ENCODE peak calls at places on chromosomes 1 and 21, in seven cellular contexts. One of them, this sample, is unnamed.

GRCh38 chr21:33655591-33656221 is 13.4 kb downstream of the ITSN1 start:
- DNase-seq in HCT116: peak
- DNase-seq in H1: no peak
- DNase-seq in SK-N-SH: no peak
- DNase-seq in HepG2: no peak
- DNase-seq in K562: peak
- DNase-seq in GM12878: no peak
- DNase-seq in this sample: peak

GRCh38 chr1:36989260-36989659 is 45.1 kb downstream of the GRIK3 start:
- DNase-seq in K562: no peak
- DNase-seq in HCT116: no peak
- DNase-seq in GM12878: no peak
- DNase-seq in SK-N-SH: no peak
- DNase-seq in H1: no peak
- DNase-seq in HepG2: no peak
- DNase-seq in this sample: no peak

GRCh38 chr1:212257157-212257556 is 28.1 kb upstream of the PPP2R5A start:
- DNase-seq in K562: no peak
- DNase-seq in H1: no peak
- DNase-seq in GM12878: no peak
- DNase-seq in HepG2: no peak
- DNase-seq in HCT116: no peak
- DNase-seq in SK-N-SH: no peak
- DNase-seq in this sample: no peak

GRCh38 chr1:173014145-173014544 is 36.6 kb downstream of the TNFSF18 start:
- DNase-seq in HepG2: no peak
- DNase-seq in GM12878: no peak
- DNase-seq in SK-N-SH: no peak
- DNase-seq in K562: no peak
- DNase-seq in H1: no peak
- DNase-seq in HCT116: no peak
- DNase-seq in this sample: no peak

GRCh38 chr21:42089093-42089631 is 18.0 kb downstream of the UMODL1 start:
- DNase-seq in GM12878: no peak
- DNase-seq in K562: no peak
- DNase-seq in SK-N-SH: no peak
- DNase-seq in HepG2: no peak
- DNase-seq in H1: no peak
- DNase-seq in HCT116: no peak
- DNase-seq in this sample: no peak

GRCh38 chr1:117795190-117795589 is 134.2 kb downstream of the GDAP2 start:
- DNase-seq in HCT116: no peak
- DNase-seq in K562: no peak
- DNase-seq in GM12878: no peak
- DNase-seq in H1: no peak
- DNase-seq in HepG2: no peak
- DNase-seq in SK-N-SH: no peak
- DNase-seq in this sample: no peak

GRCh38 chr1:59520759-59521442 is 224.0 kb downstream of the FGGY start:
- DNase-seq in H1: no peak
- DNase-seq in HepG2: no peak
- DNase-seq in HCT116: no peak
- DNase-seq in K562: no peak
- DNase-seq in SK-N-SH: no peak
- DNase-seq in GM12878: no peak
- DNase-seq in this sample: no peak

GRCh38 chr1:10854856-10855459 is 58.5 kb upstream of the CASZ1 start:
- DNase-seq in H1: no peak
- DNase-seq in SK-N-SH: no peak
- DNase-seq in HCT116: no peak
- DNase-seq in HepG2: no peak
- DNase-seq in K562: no peak
- DNase-seq in GM12878: no peak
- DNase-seq in this sample: no peak

GRCh38 chr21:37072239-37072987 is 458 bp downstream of the PIGP start:
- DNase-seq in SK-N-SH: no peak
- DNase-seq in HepG2: no peak
- DNase-seq in K562: no peak
- DNase-seq in HCT116: no peak
- DNase-seq in GM12878: no peak
- DNase-seq in H1: no peak
- DNase-seq in this sample: peak

GRCh38 chr1:212917134-212917485 is 33.2 kb upstream of the VASH2 start:
- DNase-seq in GM12878: no peak
- DNase-seq in H1: no peak
- DNase-seq in HCT116: no peak
- DNase-seq in HepG2: no peak
- DNase-seq in K562: no peak
- DNase-seq in SK-N-SH: no peak
- DNase-seq in this sample: no peak

GRCh38 chr1:206684478-206685255 is at the start of gene MAPKAPK2:
- DNase-seq in HepG2: no peak
- DNase-seq in SK-N-SH: peak
- DNase-seq in HCT116: peak
- DNase-seq in K562: peak
- DNase-seq in GM12878: no peak
- DNase-seq in H1: peak
- DNase-seq in this sample: peak

GRCh38 chr1:228465134-228465533 is 22.0 kb upstream of the RNF187 start:
- DNase-seq in GM12878: no peak
- DNase-seq in HCT116: no peak
- DNase-seq in K562: no peak
- DNase-seq in SK-N-SH: no peak
- DNase-seq in H1: no peak
- DNase-seq in HepG2: no peak
- DNase-seq in this sample: no peak

GRCh38 chr1:216740334-216740733 is 17.1 kb upstream of the ESRRG start:
- DNase-seq in GM12878: no peak
- DNase-seq in H1: no peak
- DNase-seq in K562: no peak
- DNase-seq in HCT116: no peak
- DNase-seq in HepG2: no peak
- DNase-seq in SK-N-SH: no peak
- DNase-seq in this sample: no peak

GRCh38 chr21:45836268-45836655 is 145.3 kb upstream of the COL6A1 start:
- DNase-seq in H1: no peak
- DNase-seq in SK-N-SH: peak
- DNase-seq in K562: no peak
- DNase-seq in HepG2: no peak
- DNase-seq in HCT116: no peak
- DNase-seq in GM12878: no peak
- DNase-seq in this sample: no peak

GRCh38 chr21:14739590-14739989 is 193.5 kb upstream of the SAMSN1 start:
- DNase-seq in HCT116: no peak
- DNase-seq in HepG2: no peak
- DNase-seq in SK-N-SH: no peak
- DNase-seq in GM12878: no peak
- DNase-seq in K562: no peak
- DNase-seq in H1: no peak
- DNase-seq in this sample: no peak

GRCh38 chr1:30151826-30152225 is 571.6 kb downstream of the MATN1 start:
- DNase-seq in SK-N-SH: no peak
- DNase-seq in H1: no peak
- DNase-seq in K562: no peak
- DNase-seq in HCT116: no peak
- DNase-seq in GM12878: no peak
- DNase-seq in HepG2: no peak
- DNase-seq in this sample: no peak

GRCh38 chr1:43506233-43506632 is 24.4 kb upstream of the PTPRF start:
- DNase-seq in HepG2: no peak
- DNase-seq in K562: no peak
- DNase-seq in SK-N-SH: no peak
- DNase-seq in H1: peak
- DNase-seq in GM12878: no peak
- DNase-seq in HCT116: no peak
- DNase-seq in this sample: no peak

GRCh38 chr1:109263234-109263596 is 13.9 kb downstream of the CELSR2 start:
- DNase-seq in K562: no peak
- DNase-seq in SK-N-SH: no peak
- DNase-seq in H1: no peak
- DNase-seq in HCT116: no peak
- DNase-seq in GM12878: no peak
- DNase-seq in HepG2: no peak
- DNase-seq in this sample: no peak

GRCh38 chr1:221239911-221240310 is 360.7 kb downstream of the HLX start:
- DNase-seq in HCT116: no peak
- DNase-seq in GM12878: no peak
- DNase-seq in H1: no peak
- DNase-seq in HepG2: no peak
- DNase-seq in K562: no peak
- DNase-seq in SK-N-SH: no peak
- DNase-seq in this sample: peak

DNA sequence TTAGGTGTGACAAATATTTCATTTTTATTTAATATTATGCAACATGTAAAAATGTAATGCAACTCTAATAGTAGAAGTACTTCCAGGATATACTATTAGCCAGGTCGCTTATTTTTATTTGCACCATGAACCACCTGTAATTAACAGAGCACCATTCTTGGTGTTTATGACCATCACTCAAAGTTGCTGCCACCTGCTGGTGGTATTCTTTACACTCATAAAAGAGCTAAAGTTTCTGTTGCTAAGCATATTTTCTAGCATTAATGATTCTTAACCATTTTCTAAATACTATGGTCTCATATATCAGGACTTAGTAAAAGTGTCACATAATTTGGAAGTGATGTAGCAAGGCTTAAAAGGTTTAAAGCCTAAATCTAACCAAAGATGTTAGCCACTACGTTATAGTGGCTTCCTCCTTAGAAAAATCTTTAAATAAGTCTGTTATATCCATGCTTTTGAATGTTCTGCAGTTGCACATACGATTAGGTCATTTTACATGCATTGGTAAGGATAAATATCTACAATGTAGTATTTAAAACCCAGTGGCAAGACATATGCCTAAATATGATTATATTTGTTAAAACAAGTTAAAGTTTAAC is 244.5 kb downstream of the NEGR1 start:
- DNase-seq in GM12878: no peak
- DNase-seq in H1: no peak
- DNase-seq in K562: peak
- DNase-seq in SK-N-SH: no peak
- DNase-seq in HepG2: peak
- DNase-seq in HCT116: peak
- DNase-seq in this sample: peak
- TF ChIP-seq JUND in GM12878: no peak
- TF ChIP-seq JUND in H1: no peak
- TF ChIP-seq JUND in K562: no peak
- TF ChIP-seq JUND in SK-N-SH: no peak
- TF ChIP-seq JUND in HepG2: no peak
- TF ChIP-seq JUND in HCT116: no peak
- TF ChIP-seq JUND in this sample: no peak

GRCh38 chr1:164689672-164690655 is 131.0 kb downstream of the PBX1 start:
- DNase-seq in SK-N-SH: peak
- DNase-seq in HepG2: no peak
- DNase-seq in GM12878: no peak
- DNase-seq in HCT116: no peak
- DNase-seq in K562: no peak
- DNase-seq in H1: no peak
- DNase-seq in this sample: no peak
- TF ChIP-seq JUND in SK-N-SH: no peak
- TF ChIP-seq JUND in HepG2: no peak
- TF ChIP-seq JUND in GM12878: no peak
- TF ChIP-seq JUND in HCT116: no peak
- TF ChIP-seq JUND in K562: no peak
- TF ChIP-seq JUND in H1: no peak
- TF ChIP-seq JUND in this sample: no peak

GRCh38 chr1:158604968-158605367 is at the start of gene OR10Z1:
- DNase-seq in HCT116: no peak
- DNase-seq in H1: no peak
- DNase-seq in SK-N-SH: no peak
- DNase-seq in K562: no peak
- DNase-seq in GM12878: no peak
- DNase-seq in HepG2: no peak
- DNase-seq in this sample: no peak

GRCh38 chr1:158611916-158612315 is 6.8 kb downstream of the OR10Z1 start:
- DNase-seq in K562: no peak
- DNase-seq in SK-N-SH: no peak
- DNase-seq in GM12878: no peak
- DNase-seq in HCT116: no peak
- DNase-seq in HepG2: no peak
- DNase-seq in H1: no peak
- DNase-seq in this sample: no peak

GRCh38 chr1:158607296-158607695 is 2.2 kb downstream of the OR10Z1 start:
- DNase-seq in SK-N-SH: no peak
- DNase-seq in HepG2: no peak
- DNase-seq in K562: no peak
- DNase-seq in H1: no peak
- DNase-seq in GM12878: no peak
- DNase-seq in HCT116: no peak
- DNase-seq in this sample: no peak
- TF ChIP-seq JUND in SK-N-SH: no peak
- TF ChIP-seq JUND in HepG2: no peak
- TF ChIP-seq JUND in K562: no peak
- TF ChIP-seq JUND in H1: no peak
- TF ChIP-seq JUND in GM12878: no peak
- TF ChIP-seq JUND in HCT116: no peak
- TF ChIP-seq JUND in this sample: no peak

GRCh38 chr1:33735624-33736023 is 128.3 kb upstream of the HMGB4 start:
- DNase-seq in H1: no peak
- DNase-seq in SK-N-SH: peak
- DNase-seq in HCT116: peak
- DNase-seq in K562: no peak
- DNase-seq in GM12878: no peak
- DNase-seq in HepG2: no peak
- DNase-seq in this sample: peak
- TF ChIP-seq JUND in H1: no peak
- TF ChIP-seq JUND in SK-N-SH: no peak
- TF ChIP-seq JUND in HCT116: no peak
- TF ChIP-seq JUND in K562: no peak
- TF ChIP-seq JUND in GM12878: no peak
- TF ChIP-seq JUND in HepG2: no peak
- TF ChIP-seq JUND in this sample: no peak

DNA sequence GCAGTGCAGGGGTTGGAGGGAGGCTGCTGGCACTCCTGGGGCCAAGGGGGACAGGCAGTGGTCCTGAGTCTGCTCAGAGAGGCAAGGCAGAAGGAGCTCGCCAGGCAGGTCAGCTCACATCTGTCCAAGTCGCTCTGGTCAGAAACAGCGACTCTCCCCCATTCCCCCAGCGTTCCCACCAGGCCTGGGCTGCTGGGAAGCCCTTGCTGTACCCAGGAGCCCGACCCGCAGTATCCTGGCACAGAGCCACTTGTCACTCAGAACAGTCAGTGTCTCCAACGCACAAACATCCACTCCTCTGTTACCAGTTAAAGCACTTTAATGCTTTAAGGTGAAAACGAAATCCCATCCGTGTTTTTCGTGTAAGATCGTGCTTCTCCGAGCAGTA is 16.6 kb upstream of the CCDC27 start:
- DNase-seq in HepG2: no peak
- DNase-seq in SK-N-SH: no peak
- DNase-seq in GM12878: no peak
- DNase-seq in HCT116: no peak
- DNase-seq in H1: no peak
- DNase-seq in K562: no peak
- DNase-seq in this sample: no peak
- TF ChIP-seq JUND in HepG2: no peak
- TF ChIP-seq JUND in SK-N-SH: no peak
- TF ChIP-seq JUND in GM12878: no peak
- TF ChIP-seq JUND in HCT116: no peak
- TF ChIP-seq JUND in H1: no peak
- TF ChIP-seq JUND in K562: no peak
- TF ChIP-seq JUND in this sample: no peak

GRCh38 chr1:241582921-241583321 is 50.7 kb downstream of the KMO start:
- DNase-seq in GM12878: no peak
- DNase-seq in K562: no peak
- DNase-seq in H1: no peak
- DNase-seq in HepG2: no peak
- DNase-seq in SK-N-SH: no peak
- DNase-seq in HCT116: no peak
- DNase-seq in this sample: no peak

GRCh38 chr1:241579434-241579833 is 47.3 kb downstream of the KMO start:
- DNase-seq in H1: no peak
- DNase-seq in SK-N-SH: no peak
- DNase-seq in HepG2: no peak
- DNase-seq in HCT116: no peak
- DNase-seq in K562: no peak
- DNase-seq in GM12878: no peak
- DNase-seq in this sample: peak
- TF ChIP-seq JUND in H1: no peak
- TF ChIP-seq JUND in SK-N-SH: no peak
- TF ChIP-seq JUND in HepG2: no peak
- TF ChIP-seq JUND in HCT116: no peak
- TF ChIP-seq JUND in K562: no peak
- TF ChIP-seq JUND in GM12878: no peak
- TF ChIP-seq JUND in this sample: no peak